ENCODE peak calls at places on chromosome 16, in nine cellular contexts. One of them, this sample, is unnamed.

GRCh38 chr16:26058326-26058725 is 366.6 kb downstream of the HS3ST4 start:
- DNase-seq in colonic mucosa: no peak
- DNase-seq in HFF-Myc: no peak
- DNase-seq in mucosa of descending colon: no peak
- DNase-seq in GM12865: no peak
- DNase-seq in AG04449: no peak
- DNase-seq in AG09309: no peak
- DNase-seq in ascending aorta: no peak
- DNase-seq in heart left ventricle: no peak
- DNase-seq in this sample: no peak

GRCh38 chr16:85234310-85235235 is 122.3 kb upstream of the CIBAR2 start:
- DNase-seq in colonic mucosa: peak
- DNase-seq in HFF-Myc: peak
- DNase-seq in mucosa of descending colon: peak
- DNase-seq in GM12865: no peak
- DNase-seq in AG04449: no peak
- DNase-seq in AG09309: no peak
- DNase-seq in ascending aorta: peak
- DNase-seq in heart left ventricle: peak
- DNase-seq in this sample: no peak

GRCh38 chr16:1430759-1431496 is at the start of gene PERCC1:
- DNase-seq in colonic mucosa: no peak
- DNase-seq in HFF-Myc: no peak
- DNase-seq in mucosa of descending colon: no peak
- DNase-seq in GM12865: no peak
- DNase-seq in AG04449: no peak
- DNase-seq in AG09309: no peak
- DNase-seq in ascending aorta: no peak
- DNase-seq in heart left ventricle: no peak
- DNase-seq in this sample: no peak

GRCh38 chr16:86261379-86261778 is 248.9 kb upstream of the FOXF1 start:
- DNase-seq in colonic mucosa: no peak
- DNase-seq in HFF-Myc: no peak
- DNase-seq in mucosa of descending colon: no peak
- DNase-seq in GM12865: peak
- DNase-seq in AG04449: no peak
- DNase-seq in AG09309: no peak
- DNase-seq in ascending aorta: no peak
- DNase-seq in heart left ventricle: no peak
- DNase-seq in this sample: no peak

GRCh38 chr16:55401036-55401435 is 77.0 kb downstream of the IRX6 start:
- DNase-seq in colonic mucosa: no peak
- DNase-seq in HFF-Myc: no peak
- DNase-seq in mucosa of descending colon: no peak
- DNase-seq in GM12865: no peak
- DNase-seq in AG04449: no peak
- DNase-seq in AG09309: no peak
- DNase-seq in ascending aorta: no peak
- DNase-seq in heart left ventricle: no peak
- DNase-seq in this sample: no peak

GRCh38 chr16:56981729-56982271 is 7.6 kb upstream of the NLRC5 start:
- DNase-seq in colonic mucosa: no peak
- DNase-seq in HFF-Myc: no peak
- DNase-seq in mucosa of descending colon: no peak
- DNase-seq in GM12865: no peak
- DNase-seq in AG04449: no peak
- DNase-seq in AG09309: no peak
- DNase-seq in ascending aorta: no peak
- DNase-seq in heart left ventricle: no peak
- DNase-seq in this sample: no peak

GRCh38 chr16:56601325-56601724 is 7.1 kb upstream of the MT2A start:
- DNase-seq in colonic mucosa: no peak
- DNase-seq in HFF-Myc: no peak
- DNase-seq in mucosa of descending colon: no peak
- DNase-seq in GM12865: no peak
- DNase-seq in AG04449: no peak
- DNase-seq in AG09309: no peak
- DNase-seq in ascending aorta: no peak
- DNase-seq in heart left ventricle: no peak
- DNase-seq in this sample: no peak

GRCh38 chr16:78249056-78249455 is 149.6 kb downstream of the WWOX start:
- DNase-seq in colonic mucosa: no peak
- DNase-seq in HFF-Myc: no peak
- DNase-seq in mucosa of descending colon: peak
- DNase-seq in GM12865: no peak
- DNase-seq in AG04449: no peak
- DNase-seq in AG09309: no peak
- DNase-seq in ascending aorta: no peak
- DNase-seq in heart left ventricle: no peak
- DNase-seq in this sample: no peak

GRCh38 chr16:11484691-11485258 is 101.9 kb downstream of the LITAF start:
- DNase-seq in colonic mucosa: no peak
- DNase-seq in HFF-Myc: no peak
- DNase-seq in mucosa of descending colon: no peak
- DNase-seq in GM12865: no peak
- DNase-seq in AG04449: no peak
- DNase-seq in AG09309: no peak
- DNase-seq in ascending aorta: no peak
- DNase-seq in heart left ventricle: no peak
- DNase-seq in this sample: peak

GRCh38 chr16:4317471-4318170 is 1.8 kb downstream of the GLIS2 start:
- DNase-seq in colonic mucosa: peak
- DNase-seq in HFF-Myc: no peak
- DNase-seq in mucosa of descending colon: no peak
- DNase-seq in GM12865: no peak
- DNase-seq in AG04449: no peak
- DNase-seq in AG09309: no peak
- DNase-seq in ascending aorta: peak
- DNase-seq in heart left ventricle: no peak
- DNase-seq in this sample: no peak

DNA sequence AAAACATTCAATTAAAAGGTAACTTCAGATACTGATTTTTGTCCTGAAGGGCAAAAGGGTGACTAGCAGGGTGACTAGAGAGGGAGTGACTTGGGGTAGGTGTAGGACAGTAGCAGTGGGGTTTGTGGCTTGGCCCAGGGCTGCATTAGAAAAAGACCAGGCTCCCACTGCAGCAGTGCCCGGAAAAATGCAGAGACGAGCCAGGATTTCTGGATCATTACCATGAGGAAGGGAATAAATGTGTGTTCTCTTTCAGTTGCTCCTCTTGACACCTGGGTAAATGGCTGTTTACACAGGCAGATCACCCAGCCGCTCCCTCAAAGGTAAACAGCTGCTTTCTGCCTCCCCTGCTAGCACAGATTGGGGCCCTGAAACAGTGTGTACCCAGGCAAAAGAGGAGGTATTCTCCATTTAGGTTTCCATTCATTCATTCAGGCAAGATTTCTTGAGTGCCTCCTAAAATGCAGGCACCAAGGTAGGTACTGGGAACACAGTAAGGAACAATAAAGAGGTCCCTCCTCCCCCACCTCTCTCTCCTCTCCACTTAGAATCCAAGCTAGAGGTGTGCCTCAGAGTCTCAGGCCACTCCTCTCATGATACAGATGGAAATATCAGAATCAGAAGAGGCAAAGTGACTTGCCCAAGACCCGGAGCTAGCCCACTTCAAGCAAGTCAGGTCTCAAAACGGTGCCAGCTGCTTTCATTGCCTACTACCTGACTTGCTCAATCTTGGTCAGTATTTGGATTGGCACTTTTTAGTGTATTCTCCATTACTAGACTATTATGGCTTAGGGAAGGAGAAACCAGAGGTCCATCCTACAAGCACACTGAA is 15.2 kb upstream of the TOX3 start:
- DNase-seq in colonic mucosa: peak
- DNase-seq in HFF-Myc: no peak
- DNase-seq in mucosa of descending colon: peak
- DNase-seq in GM12865: no peak
- DNase-seq in AG04449: no peak
- DNase-seq in AG09309: no peak
- DNase-seq in ascending aorta: no peak
- DNase-seq in heart left ventricle: no peak
- DNase-seq in this sample: no peak
- TF ChIP-seq CTCF in colonic mucosa: no peak
- TF ChIP-seq CTCF in HFF-Myc: no peak
- TF ChIP-seq CTCF in mucosa of descending colon: no peak
- TF ChIP-seq CTCF in GM12865: no peak
- TF ChIP-seq CTCF in AG04449: no peak
- TF ChIP-seq CTCF in AG09309: no peak
- TF ChIP-seq CTCF in ascending aorta: no peak
- TF ChIP-seq CTCF in heart left ventricle: no peak
- TF ChIP-seq CTCF in this sample: no peak

DNA sequence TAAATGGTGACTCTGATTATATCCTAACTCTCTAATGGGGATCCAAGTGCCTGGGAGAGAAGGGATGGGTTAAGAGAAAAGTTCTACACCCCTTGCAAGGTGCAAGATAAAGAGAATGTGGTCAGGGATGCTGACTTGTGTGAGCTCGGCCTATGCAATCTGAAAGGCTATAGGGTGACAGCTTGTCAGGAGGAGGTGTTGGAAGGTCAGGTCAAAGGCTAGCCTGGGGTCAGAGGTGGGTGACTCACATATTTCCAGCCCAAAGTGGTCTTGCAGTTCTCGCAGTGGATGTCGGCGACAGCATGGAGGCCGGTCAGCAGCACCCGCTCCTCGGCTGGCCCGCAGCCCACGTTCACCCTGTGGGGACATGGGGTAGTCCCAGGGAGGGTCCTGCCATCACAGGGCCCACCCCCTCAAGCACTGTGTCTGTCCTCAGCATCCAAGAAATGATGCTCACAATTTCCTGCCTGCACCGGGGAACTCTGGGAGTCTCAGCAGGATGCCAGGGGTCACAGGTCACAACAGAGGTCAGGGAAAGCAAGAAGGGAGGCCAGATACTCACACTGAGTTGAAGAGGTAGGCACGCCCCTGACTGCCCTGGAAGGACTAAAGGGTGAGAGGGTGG is 1.4 kb downstream of the YPEL3 start:
- DNase-seq in colonic mucosa: no peak
- DNase-seq in HFF-Myc: no peak
- DNase-seq in mucosa of descending colon: no peak
- DNase-seq in GM12865: no peak
- DNase-seq in AG04449: no peak
- DNase-seq in AG09309: no peak
- DNase-seq in ascending aorta: no peak
- DNase-seq in heart left ventricle: no peak
- DNase-seq in this sample: no peak
- H3K4me3 ChIP-seq in colonic mucosa: peak
- H3K4me3 ChIP-seq in HFF-Myc: peak
- H3K4me3 ChIP-seq in mucosa of descending colon: peak
- H3K4me3 ChIP-seq in GM12865: peak
- H3K4me3 ChIP-seq in AG04449: peak
- H3K4me3 ChIP-seq in AG09309: peak
- H3K4me3 ChIP-seq in ascending aorta: peak
- H3K4me3 ChIP-seq in heart left ventricle: peak
- H3K4me3 ChIP-seq in this sample: peak

GRCh38 chr16:89906141-89907025 is 12.3 kb upstream of the MC1R start:
- DNase-seq in colonic mucosa: no peak
- DNase-seq in HFF-Myc: no peak
- DNase-seq in mucosa of descending colon: no peak
- DNase-seq in GM12865: no peak
- DNase-seq in AG04449: no peak
- DNase-seq in AG09309: no peak
- DNase-seq in ascending aorta: no peak
- DNase-seq in heart left ventricle: no peak
- DNase-seq in this sample: no peak
- TF ChIP-seq CTCF in colonic mucosa: no peak
- TF ChIP-seq CTCF in HFF-Myc: no peak
- TF ChIP-seq CTCF in mucosa of descending colon: no peak
- TF ChIP-seq CTCF in GM12865: no peak
- TF ChIP-seq CTCF in AG04449: no peak
- TF ChIP-seq CTCF in AG09309: no peak
- TF ChIP-seq CTCF in ascending aorta: no peak
- TF ChIP-seq CTCF in heart left ventricle: no peak
- TF ChIP-seq CTCF in this sample: no peak

DNA sequence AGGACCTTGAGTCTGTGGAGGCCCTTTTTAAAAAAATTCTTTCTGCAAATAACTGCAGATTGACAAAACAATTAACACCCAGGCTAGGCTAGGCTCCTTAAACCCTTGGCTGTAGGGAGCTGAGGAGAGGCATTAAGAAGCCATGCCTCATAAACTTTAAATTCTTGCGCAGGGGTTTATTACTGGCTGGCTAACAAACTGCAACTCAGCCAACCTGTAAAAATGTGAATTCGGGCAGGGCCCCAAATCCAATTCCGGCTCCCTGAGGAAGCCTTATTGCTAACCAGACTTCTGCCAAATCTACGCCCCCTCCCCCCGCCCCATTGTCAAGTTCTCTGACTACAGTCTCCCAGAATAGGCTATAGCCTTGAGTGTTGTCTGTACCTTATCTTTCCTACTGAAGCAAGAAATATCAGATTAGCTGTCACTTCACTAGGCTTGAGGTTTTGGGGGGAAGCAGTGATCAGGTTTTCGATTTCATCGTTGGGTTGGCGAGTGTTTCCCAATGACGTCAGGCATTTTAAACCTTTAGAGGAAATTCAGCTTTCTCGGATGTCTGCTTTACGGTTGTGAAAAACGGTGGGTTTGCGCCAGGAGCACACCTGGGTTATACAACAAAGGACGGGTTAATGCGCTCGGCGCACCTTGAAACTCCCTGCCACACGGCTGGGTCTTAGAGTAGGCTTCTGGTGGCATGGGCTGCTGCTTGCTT is 2.0 kb downstream of the CDH3 start:
- DNase-seq in colonic mucosa: no peak
- DNase-seq in HFF-Myc: no peak
- DNase-seq in mucosa of descending colon: no peak
- DNase-seq in GM12865: peak
- DNase-seq in AG04449: no peak
- DNase-seq in AG09309: no peak
- DNase-seq in ascending aorta: no peak
- DNase-seq in heart left ventricle: no peak
- DNase-seq in this sample: peak
- H3K4me3 ChIP-seq in colonic mucosa: no peak
- H3K4me3 ChIP-seq in HFF-Myc: no peak
- H3K4me3 ChIP-seq in mucosa of descending colon: no peak
- H3K4me3 ChIP-seq in GM12865: no peak
- H3K4me3 ChIP-seq in AG04449: no peak
- H3K4me3 ChIP-seq in AG09309: no peak
- H3K4me3 ChIP-seq in ascending aorta: no peak
- H3K4me3 ChIP-seq in heart left ventricle: no peak
- H3K4me3 ChIP-seq in this sample: peak

DNA sequence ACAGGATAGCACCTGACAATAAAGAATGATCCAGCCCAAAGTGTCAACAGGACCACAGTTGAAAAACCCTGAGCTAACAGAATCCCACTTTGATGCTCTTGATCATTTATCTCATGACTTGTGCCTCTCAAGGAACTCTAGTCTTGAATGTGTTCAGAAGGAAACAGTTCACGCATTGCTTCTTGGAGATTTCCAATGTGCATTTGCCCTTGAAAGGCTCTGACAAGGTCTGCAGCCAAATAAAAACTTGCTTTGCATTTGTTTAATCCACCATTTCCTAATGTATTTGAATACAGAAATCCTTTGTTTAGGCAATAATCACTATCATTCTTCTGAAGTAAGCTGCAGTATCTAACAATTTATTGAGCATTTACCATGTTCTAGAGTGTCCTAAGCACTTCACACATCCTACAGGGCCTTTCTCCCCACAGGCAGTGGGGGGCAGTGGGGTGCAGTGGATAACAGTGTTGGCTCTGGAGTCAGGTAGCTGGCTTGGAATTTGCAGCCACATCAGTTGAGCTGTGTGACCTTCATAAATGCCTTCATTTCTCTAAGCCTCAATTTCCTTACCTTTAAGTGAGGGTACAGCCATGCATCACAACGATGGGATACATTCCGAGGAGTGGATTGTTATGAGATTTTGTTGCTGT is 239.7 kb downstream of the XYLT1 start:
- DNase-seq in colonic mucosa: no peak
- DNase-seq in HFF-Myc: no peak
- DNase-seq in mucosa of descending colon: no peak
- DNase-seq in GM12865: no peak
- DNase-seq in AG04449: no peak
- DNase-seq in AG09309: no peak
- DNase-seq in ascending aorta: no peak
- DNase-seq in heart left ventricle: no peak
- DNase-seq in this sample: no peak
- TF ChIP-seq CTCF in colonic mucosa: no peak
- TF ChIP-seq CTCF in HFF-Myc: no peak
- TF ChIP-seq CTCF in mucosa of descending colon: no peak
- TF ChIP-seq CTCF in GM12865: peak
- TF ChIP-seq CTCF in AG04449: no peak
- TF ChIP-seq CTCF in AG09309: no peak
- TF ChIP-seq CTCF in ascending aorta: no peak
- TF ChIP-seq CTCF in heart left ventricle: no peak
- TF ChIP-seq CTCF in this sample: no peak

This sample was measured in epithelial cell of esophagus.